ENCODE peak calls at places on chromosomes 16 and 17, in eight cellular contexts. Z is tibial nerve, S is Calu3, Y is natural killer cell, J is AG04450, G is lung, R is type B pancreatic cell, E is GM13976. W is an unnamed sample.

GRCh38 chr16:75293746-75294145 is 42.3 kb upstream of the BCAR1 start:
- DNase-seq in Z (no peak), S (no peak), Y (no peak), J (no peak), G (no peak), R (no peak), E (no peak), W (no peak)

GRCh38 chr17:57011482-57012015 is 33.6 kb downstream of the SCPEP1 start:
- DNase-seq in Z (no peak), S (no peak), Y (no peak), J (no peak), G (no peak), R (no peak), E (no peak), W (no peak)

GRCh38 chr16:72291531-72291981 is 119.6 kb upstream of the PMFBP1 start:
- DNase-seq in Z (no peak), S (peak), Y (no peak), J (peak), G (no peak), R (no peak), E (no peak), W (no peak)

GRCh38 chr16:2447920-2448583 is 11.9 kb upstream of the TEDC2 start:
- DNase-seq in Z (no peak), S (no peak), Y (no peak), J (no peak), G (no peak), R (no peak), E (no peak), W (no peak)

GRCh38 chr16:29148867-29149272 is 164.0 kb downstream of the LAT start:
- DNase-seq in Z (no peak), S (no peak), Y (peak), J (no peak), G (peak), R (no peak), E (no peak), W (no peak)

GRCh38 chr16:83995756-83996155 is 27.7 kb downstream of the NECAB2 start:
- DNase-seq in Z (no peak), S (no peak), Y (no peak), J (no peak), G (no peak), R (no peak), E (peak), W (no peak)

GRCh38 chr17:39724731-39725130 is 5.6 kb downstream of the MIEN1 start:
- DNase-seq in Z (no peak), S (no peak), Y (no peak), J (no peak), G (no peak), R (no peak), E (no peak), W (no peak)

GRCh38 chr16:66081967-66082366 is 284.5 kb upstream of the CDH5 start:
- DNase-seq in Z (no peak), S (no peak), Y (no peak), J (peak), G (no peak), R (no peak), E (no peak), W (no peak)

GRCh38 chr16:10876799-10877341 is at the start of gene CIITA:
- DNase-seq in Z (peak), S (peak), Y (peak), J (peak), G (peak), R (no peak), E (peak), W (no peak)

GRCh38 chr17:41907633-41908539 is 10.9 kb downstream of the ACLY start:
- DNase-seq in Z (no peak), S (peak), Y (no peak), J (no peak), G (no peak), R (no peak), E (no peak), W (no peak)

GRCh38 chr16:87117936-87118335 is 199.3 kb downstream of the C16orf95 start:
- DNase-seq in Z (no peak), S (no peak), Y (no peak), J (no peak), G (no peak), R (no peak), E (no peak), W (no peak)

GRCh38 chr17:51802544-51802943 is 356.0 kb downstream of the CA10 start:
- DNase-seq in Z (no peak), S (no peak), Y (no peak), J (no peak), G (no peak), R (no peak), E (no peak), W (no peak)

GRCh38 chr17:57016764-57017116 is 38.8 kb downstream of the SCPEP1 start:
- DNase-seq in Z (no peak), S (peak), Y (no peak), J (no peak), G (no peak), R (no peak), E (no peak), W (no peak)

GRCh38 chr17:40316571-40317344 is 7.8 kb downstream of the RARA start:
- DNase-seq in Z (no peak), S (peak), Y (no peak), J (peak), G (no peak), R (no peak), E (no peak), W (no peak)

GRCh38 chr16:86653289-86654006 is 75.1 kb downstream of the FOXL1 start:
- DNase-seq in Z (no peak), S (no peak), Y (no peak), J (no peak), G (no peak), R (no peak), E (no peak), W (no peak)

GRCh38 chr17:55772086-55772485 is 21.2 kb downstream of the PCTP start:
- DNase-seq in Z (no peak), S (peak), Y (no peak), J (no peak), G (no peak), R (no peak), E (no peak), W (no peak)
- TF ChIP-seq CTCF in Z (no peak), S (no peak), Y (no peak), J (no peak), G (no peak), R (no peak), E (no peak), W (no peak)

GRCh38 chr17:1011760-1012735 is 15.1 kb downstream of the TIMM22 start:
- DNase-seq in Z (no peak), S (no peak), Y (no peak), J (no peak), G (no peak), R (no peak), E (no peak), W (no peak)

GRCh38 chr17:1010586-1010985 is 13.7 kb downstream of the TIMM22 start:
- DNase-seq in Z (no peak), S (no peak), Y (no peak), J (no peak), G (no peak), R (no peak), E (no peak), W (no peak)

GRCh38 chr17:1011138-1011537 is 14.2 kb downstream of the TIMM22 start:
- DNase-seq in Z (no peak), S (no peak), Y (no peak), J (no peak), G (no peak), R (no peak), E (no peak), W (no peak)

GRCh38 chr17:1012823-1013728 is 16.1 kb downstream of the TIMM22 start:
- DNase-seq in Z (no peak), S (no peak), Y (no peak), J (no peak), G (no peak), R (no peak), E (no peak), W (no peak)

GRCh38 chr17:1013729-1014090 is 16.8 kb downstream of the TIMM22 start:
- DNase-seq in Z (no peak), S (no peak), Y (no peak), J (no peak), G (no peak), R (no peak), E (no peak), W (no peak)
- TF ChIP-seq CTCF in Z (no peak), S (no peak), Y (no peak), J (no peak), G (no peak), R (no peak), E (no peak), W (no peak)

GRCh38 chr17:49793309-49793708 is 4.8 kb downstream of the KAT7 start:
- DNase-seq in Z (no peak), S (no peak), Y (no peak), J (no peak), G (no peak), R (no peak), E (no peak), W (no peak)

GRCh38 chr17:49789278-49789578 is 747 bp downstream of the KAT7 start:
- DNase-seq in Z (no peak), S (no peak), Y (no peak), J (no peak), G (no peak), R (no peak), E (no peak), W (no peak)

GRCh38 chr17:49784636-49785035 is 3.8 kb upstream of the KAT7 start:
- DNase-seq in Z (no peak), S (no peak), Y (no peak), J (no peak), G (no peak), R (no peak), E (no peak), W (no peak)

GRCh38 chr17:49787932-49788442 is 494 bp upstream of the KAT7 start:
- DNase-seq in Z (no peak), S (no peak), Y (peak), J (no peak), G (no peak), R (no peak), E (no peak), W (no peak)

GRCh38 chr17:49788443-49789277 is at the start of gene KAT7:
- DNase-seq in Z (peak), S (peak), Y (peak), J (peak), G (peak), R (peak), E (peak), W (peak)
- TF ChIP-seq CTCF in Z (peak), S (no peak), Y (no peak), J (no peak), G (peak), R (no peak), E (peak), W (no peak)

GRCh38 chr16:30837904-30838303 is 50.9 kb upstream of the ZNF629 start:
- DNase-seq in Z (no peak), S (no peak), Y (no peak), J (no peak), G (no peak), R (no peak), E (no peak), W (no peak)

GRCh38 chr16:30841332-30841731 is 52.5 kb downstream of the BCL7C start:
- DNase-seq in Z (no peak), S (no peak), Y (no peak), J (no peak), G (no peak), R (no peak), E (no peak), W (no peak)

GRCh38 chr16:30842971-30843370 is 50.9 kb downstream of the BCL7C start:
- DNase-seq in Z (no peak), S (no peak), Y (no peak), J (no peak), G (no peak), R (no peak), E (no peak), W (no peak)

GRCh38 chr16:30839523-30840227 is 52.7 kb upstream of the ZNF629 start:
- DNase-seq in Z (no peak), S (no peak), Y (no peak), J (no peak), G (peak), R (no peak), E (no peak), W (no peak)

DNA sequence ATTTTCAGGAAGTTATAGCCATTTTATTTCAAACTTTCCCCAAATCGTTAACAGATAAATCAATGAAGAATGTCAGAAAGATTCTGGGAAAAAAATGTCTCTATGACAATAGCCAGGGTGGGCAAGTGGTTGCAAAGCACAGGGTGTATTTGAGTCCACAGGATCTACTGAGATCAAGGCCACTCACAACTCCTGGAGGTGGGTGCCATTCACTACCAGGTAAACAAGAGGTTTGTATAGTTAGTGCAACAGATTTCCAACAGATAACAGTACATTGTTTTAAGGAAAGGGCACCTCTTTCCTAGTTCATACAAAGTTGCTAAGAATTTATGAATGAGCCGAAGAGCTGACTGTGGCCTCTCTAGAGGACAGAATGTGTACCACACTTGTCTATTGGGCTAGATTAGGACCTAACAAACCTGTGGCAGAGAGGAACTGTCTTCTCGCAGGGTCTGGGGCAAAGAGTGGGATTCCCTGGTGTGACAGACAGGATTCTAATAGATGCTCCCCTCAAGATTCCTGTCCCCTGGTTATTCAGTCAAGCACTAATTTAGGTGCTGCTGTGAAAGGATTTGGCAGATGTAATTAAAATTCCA is 52.0 kb upstream of the ZNF629 start:
- DNase-seq in Z (no peak), S (no peak), Y (no peak), J (no peak), G (no peak), R (no peak), E (no peak), W (no peak)
- TF ChIP-seq CTCF in Z (no peak), S (no peak), Y (no peak), J (no peak), G (no peak), R (peak), E (no peak), W (no peak)

GRCh38 chr16:77057161-77057736 is 133.7 kb upstream of the MON1B start:
- DNase-seq in Z (no peak), S (no peak), Y (no peak), J (no peak), G (no peak), R (no peak), E (no peak), W (no peak)
- TF ChIP-seq CTCF in Z (no peak), S (no peak), Y (no peak), J (no peak), G (no peak), R (no peak), E (no peak), W (no peak)

GRCh38 chr17:45868276-45868675 is 23.6 kb downstream of the SPPL2C start:
- DNase-seq in Z (no peak), S (no peak), Y (no peak), J (no peak), G (no peak), R (no peak), E (no peak), W (no peak)
- TF ChIP-seq CTCF in Z (no peak), S (no peak), Y (no peak), J (no peak), G (no peak), R (no peak), E (no peak), W (no peak)

GRCh38 chr17:45096141-45096540 is 35.0 kb downstream of the NMT1 start:
- DNase-seq in Z (no peak), S (peak), Y (no peak), J (no peak), G (no peak), R (no peak), E (no peak), W (no peak)
- TF ChIP-seq CTCF in Z (peak), S (peak), Y (no peak), J (peak), G (peak), R (peak), E (no peak), W (peak)

W was measured in osteocyte.